ENCODE peak calls at places on chromosome 9, in five cellular contexts. One of them, this sample, is unnamed.

GRCh38 chr9:105646879-105647594 is 15.2 kb upstream of the TAL2 start:
- DNase-seq in globus pallidus: no peak
- DNase-seq in T-cell: no peak
- DNase-seq in cerebellum: no peak
- DNase-seq in sigmoid colon: no peak
- DNase-seq in this sample: no peak

GRCh38 chr9:32672478-32672877 is 37.0 kb upstream of the TAF1L start:
- DNase-seq in globus pallidus: no peak
- DNase-seq in T-cell: no peak
- DNase-seq in cerebellum: no peak
- DNase-seq in sigmoid colon: no peak
- DNase-seq in this sample: no peak

GRCh38 chr9:115786321-115786720 is 367.3 kb upstream of the PAPPA start:
- DNase-seq in globus pallidus: no peak
- DNase-seq in T-cell: no peak
- DNase-seq in cerebellum: no peak
- DNase-seq in sigmoid colon: no peak
- DNase-seq in this sample: no peak

GRCh38 chr9:13993482-13994267 is 320.3 kb downstream of the NFIB start:
- DNase-seq in globus pallidus: no peak
- DNase-seq in T-cell: no peak
- DNase-seq in cerebellum: no peak
- DNase-seq in sigmoid colon: no peak
- DNase-seq in this sample: no peak

GRCh38 chr9:129596541-129597328 is 24.2 kb downstream of the C9orf50 start:
- DNase-seq in globus pallidus: no peak
- DNase-seq in T-cell: no peak
- DNase-seq in cerebellum: peak; percentile 52
- DNase-seq in sigmoid colon: peak; percentile 92
- DNase-seq in this sample: no peak

GRCh38 chr9:124291801-124292396 is 34.1 kb downstream of the NEK6 start:
- DNase-seq in globus pallidus: no peak
- DNase-seq in T-cell: no peak
- DNase-seq in cerebellum: no peak
- DNase-seq in sigmoid colon: no peak
- DNase-seq in this sample: peak; percentile 80

GRCh38 chr9:111805262-111805661 is 10.5 kb upstream of the SHOC1 start:
- DNase-seq in globus pallidus: no peak
- DNase-seq in T-cell: no peak
- DNase-seq in cerebellum: no peak
- DNase-seq in sigmoid colon: no peak
- DNase-seq in this sample: no peak

GRCh38 chr9:113540466-113540865 is 76.9 kb downstream of the RGS3 start:
- DNase-seq in globus pallidus: no peak
- DNase-seq in T-cell: no peak
- DNase-seq in cerebellum: no peak
- DNase-seq in sigmoid colon: peak; percentile 43
- DNase-seq in this sample: peak; percentile 54

GRCh38 chr9:105026451-105026850 is 98.5 kb upstream of the ABCA1 start:
- DNase-seq in globus pallidus: no peak
- DNase-seq in T-cell: no peak
- DNase-seq in cerebellum: no peak
- DNase-seq in sigmoid colon: no peak
- DNase-seq in this sample: no peak

GRCh38 chr9:26950521-26950920 is 3.5 kb upstream of the PLAA start:
- DNase-seq in globus pallidus: no peak
- DNase-seq in T-cell: no peak
- DNase-seq in cerebellum: no peak
- DNase-seq in sigmoid colon: no peak
- DNase-seq in this sample: no peak

GRCh38 chr9:121711281-121711680 is 59.8 kb downstream of the DAB2IP start:
- DNase-seq in globus pallidus: no peak
- DNase-seq in T-cell: no peak
- DNase-seq in cerebellum: no peak
- DNase-seq in sigmoid colon: peak; percentile 56
- DNase-seq in this sample: no peak

GRCh38 chr9:133048595-133048994 is 13.2 kb upstream of the CEL start:
- DNase-seq in globus pallidus: peak; percentile 57
- DNase-seq in T-cell: peak; percentile 22
- DNase-seq in cerebellum: peak; percentile 19
- DNase-seq in sigmoid colon: no peak
- DNase-seq in this sample: no peak

GRCh38 chr9:127915801-127916664 is 808 bp downstream of the ST6GALNAC4 start:
- DNase-seq in globus pallidus: no peak
- DNase-seq in T-cell: no peak
- DNase-seq in cerebellum: no peak
- DNase-seq in sigmoid colon: no peak
- DNase-seq in this sample: peak; percentile 88

GRCh38 chr9:5863092-5863746 is 27.5 kb upstream of the MLANA start:
- DNase-seq in globus pallidus: no peak
- DNase-seq in T-cell: no peak
- DNase-seq in cerebellum: no peak
- DNase-seq in sigmoid colon: no peak
- DNase-seq in this sample: no peak

GRCh38 chr9:21694424-21694823 is 108.0 kb upstream of the MTAP start:
- DNase-seq in globus pallidus: no peak
- DNase-seq in T-cell: no peak
- DNase-seq in cerebellum: no peak
- DNase-seq in sigmoid colon: no peak
- DNase-seq in this sample: no peak

GRCh38 chr9:110278080-110278707 is 21.9 kb upstream of the TXN start:
- DNase-seq in globus pallidus: no peak
- DNase-seq in T-cell: no peak
- DNase-seq in cerebellum: no peak
- DNase-seq in sigmoid colon: no peak
- DNase-seq in this sample: no peak

GRCh38 chr9:36320457-36320856 is 62.2 kb upstream of the GNE start:
- DNase-seq in globus pallidus: no peak
- DNase-seq in T-cell: no peak
- DNase-seq in cerebellum: no peak
- DNase-seq in sigmoid colon: no peak
- DNase-seq in this sample: no peak

GRCh38 chr9:77440057-77440456 is 208.1 kb downstream of the GNA14 start:
- DNase-seq in globus pallidus: peak; percentile 62
- DNase-seq in T-cell: no peak
- DNase-seq in cerebellum: peak; percentile 74
- DNase-seq in sigmoid colon: no peak
- DNase-seq in this sample: no peak

GRCh38 chr9:98807811-98808195 is 333 bp downstream of the GALNT12 start:
- DNase-seq in globus pallidus: no peak
- DNase-seq in T-cell: peak; percentile 28
- DNase-seq in cerebellum: no peak
- DNase-seq in sigmoid colon: peak; percentile 71
- DNase-seq in this sample: peak; percentile 80

GRCh38 chr9:89850633-89851325 is 246.0 kb downstream of the GADD45G start:
- DNase-seq in globus pallidus: peak; percentile 32
- DNase-seq in T-cell: no peak
- DNase-seq in cerebellum: no peak
- DNase-seq in sigmoid colon: peak; percentile 49
- DNase-seq in this sample: peak; percentile 17

GRCh38 chr9:123642291-123643278 is 286.6 kb downstream of the CRB2 start:
- DNase-seq in globus pallidus: peak; percentile 65
- DNase-seq in T-cell: no peak
- DNase-seq in cerebellum: peak; percentile 52
- DNase-seq in sigmoid colon: peak; percentile 72
- DNase-seq in this sample: no peak

GRCh38 chr9:23587433-23587832 is 238.6 kb downstream of the ELAVL2 start:
- DNase-seq in globus pallidus: peak; percentile 68
- DNase-seq in T-cell: no peak
- DNase-seq in cerebellum: peak; percentile 5
- DNase-seq in sigmoid colon: peak; percentile 64
- DNase-seq in this sample: no peak

GRCh38 chr9:77751341-77752091 is 103.4 kb upstream of the GNA14 start:
- DNase-seq in globus pallidus: peak; percentile 81
- DNase-seq in T-cell: no peak
- DNase-seq in cerebellum: peak; percentile 9
- DNase-seq in sigmoid colon: no peak
- DNase-seq in this sample: no peak

GRCh38 chr9:136856078-136856474 is 3.9 kb downstream of the MAMDC4 start:
- DNase-seq in globus pallidus: no peak
- DNase-seq in T-cell: no peak
- DNase-seq in cerebellum: no peak
- DNase-seq in sigmoid colon: no peak
- DNase-seq in this sample: no peak

GRCh38 chr9:84072621-84073180 is 92.1 kb downstream of the RMI1 start:
- DNase-seq in globus pallidus: no peak
- DNase-seq in T-cell: no peak
- DNase-seq in cerebellum: no peak
- DNase-seq in sigmoid colon: no peak
- DNase-seq in this sample: no peak